ENCODE peak calls at places on chromosome 21, in six cellular contexts. One of them, this sample, is unnamed.

GRCh38 chr21:35178812-35179211 is 129.7 kb upstream of the RUNX1 start:
- DNase-seq in T-cell: no peak
- DNase-seq in LoVo: no peak
- DNase-seq in activated naive CD8-positive, alpha-beta T cell treated with anti-CD3 and anti-CD28 coated beads for 36 hours: no peak
- DNase-seq in pons: no peak
- DNase-seq in ELR: peak
- DNase-seq in this sample: no peak

GRCh38 chr21:34874689-34875513 is 174.2 kb downstream of the RUNX1 start:
- DNase-seq in T-cell: no peak
- DNase-seq in LoVo: no peak
- DNase-seq in activated naive CD8-positive, alpha-beta T cell treated with anti-CD3 and anti-CD28 coated beads for 36 hours: no peak
- DNase-seq in pons: no peak
- DNase-seq in ELR: no peak
- DNase-seq in this sample: no peak

GRCh38 chr21:25790122-25790951 is 55.6 kb downstream of the GABPA start:
- DNase-seq in T-cell: no peak
- DNase-seq in LoVo: peak
- DNase-seq in activated naive CD8-positive, alpha-beta T cell treated with anti-CD3 and anti-CD28 coated beads for 36 hours: no peak
- DNase-seq in pons: peak
- DNase-seq in ELR: peak
- DNase-seq in this sample: peak

GRCh38 chr21:42722153-42722552 is 68.7 kb downstream of the PDE9A start:
- DNase-seq in T-cell: no peak
- DNase-seq in LoVo: no peak
- DNase-seq in activated naive CD8-positive, alpha-beta T cell treated with anti-CD3 and anti-CD28 coated beads for 36 hours: no peak
- DNase-seq in pons: no peak
- DNase-seq in ELR: no peak
- DNase-seq in this sample: no peak

GRCh38 chr21:45963225-45963555 is 18.4 kb upstream of the COL6A1 start:
- DNase-seq in T-cell: no peak
- DNase-seq in LoVo: no peak
- DNase-seq in activated naive CD8-positive, alpha-beta T cell treated with anti-CD3 and anti-CD28 coated beads for 36 hours: no peak
- DNase-seq in pons: no peak
- DNase-seq in ELR: no peak
- DNase-seq in this sample: no peak

GRCh38 chr21:45715441-45715840 is 71.9 kb downstream of the PCBP3 start:
- DNase-seq in T-cell: no peak
- DNase-seq in LoVo: no peak
- DNase-seq in activated naive CD8-positive, alpha-beta T cell treated with anti-CD3 and anti-CD28 coated beads for 36 hours: no peak
- DNase-seq in pons: no peak
- DNase-seq in ELR: no peak
- DNase-seq in this sample: no peak

GRCh38 chr21:44872568-44873355 is 728 bp downstream of the PTTG1IP start:
- DNase-seq in T-cell: no peak
- DNase-seq in LoVo: no peak
- DNase-seq in activated naive CD8-positive, alpha-beta T cell treated with anti-CD3 and anti-CD28 coated beads for 36 hours: peak
- DNase-seq in pons: peak
- DNase-seq in ELR: peak
- DNase-seq in this sample: peak

GRCh38 chr21:28235169-28235892 is 757.3 kb downstream of the LTN1 start:
- DNase-seq in T-cell: no peak
- DNase-seq in LoVo: no peak
- DNase-seq in activated naive CD8-positive, alpha-beta T cell treated with anti-CD3 and anti-CD28 coated beads for 36 hours: no peak
- DNase-seq in pons: peak
- DNase-seq in ELR: peak
- DNase-seq in this sample: no peak

GRCh38 chr21:34942911-34943310 is 106.2 kb downstream of the RUNX1 start:
- DNase-seq in T-cell: no peak
- DNase-seq in LoVo: no peak
- DNase-seq in activated naive CD8-positive, alpha-beta T cell treated with anti-CD3 and anti-CD28 coated beads for 36 hours: no peak
- DNase-seq in pons: no peak
- DNase-seq in ELR: no peak
- DNase-seq in this sample: no peak

GRCh38 chr21:43195131-43196021 is 26.6 kb downstream of the CRYAA start:
- DNase-seq in T-cell: no peak
- DNase-seq in LoVo: no peak
- DNase-seq in activated naive CD8-positive, alpha-beta T cell treated with anti-CD3 and anti-CD28 coated beads for 36 hours: no peak
- DNase-seq in pons: no peak
- DNase-seq in ELR: no peak
- DNase-seq in this sample: no peak

GRCh38 chr21:36111238-36111637 is 23.6 kb upstream of the CBR3 start:
- DNase-seq in T-cell: no peak
- DNase-seq in LoVo: no peak
- DNase-seq in activated naive CD8-positive, alpha-beta T cell treated with anti-CD3 and anti-CD28 coated beads for 36 hours: no peak
- DNase-seq in pons: no peak
- DNase-seq in ELR: no peak
- DNase-seq in this sample: no peak

GRCh38 chr21:25456672-25457071 is 150.6 kb downstream of the MRPL39 start:
- DNase-seq in T-cell: peak
- DNase-seq in LoVo: no peak
- DNase-seq in activated naive CD8-positive, alpha-beta T cell treated with anti-CD3 and anti-CD28 coated beads for 36 hours: peak
- DNase-seq in pons: no peak
- DNase-seq in ELR: peak
- DNase-seq in this sample: no peak

GRCh38 chr21:14306143-14306907 is 76.6 kb downstream of the HSPA13 start:
- DNase-seq in T-cell: no peak
- DNase-seq in LoVo: no peak
- DNase-seq in activated naive CD8-positive, alpha-beta T cell treated with anti-CD3 and anti-CD28 coated beads for 36 hours: no peak
- DNase-seq in pons: peak
- DNase-seq in ELR: peak
- DNase-seq in this sample: peak

GRCh38 chr21:45258476-45258875 is 29.2 kb downstream of the POFUT2 start:
- DNase-seq in T-cell: no peak
- DNase-seq in LoVo: no peak
- DNase-seq in activated naive CD8-positive, alpha-beta T cell treated with anti-CD3 and anti-CD28 coated beads for 36 hours: no peak
- DNase-seq in pons: no peak
- DNase-seq in ELR: no peak
- DNase-seq in this sample: no peak

GRCh38 chr21:31279214-31279613 is 64.8 kb downstream of the TIAM1 start:
- DNase-seq in T-cell: no peak
- DNase-seq in LoVo: no peak
- DNase-seq in activated naive CD8-positive, alpha-beta T cell treated with anti-CD3 and anti-CD28 coated beads for 36 hours: no peak
- DNase-seq in pons: no peak
- DNase-seq in ELR: no peak
- DNase-seq in this sample: no peak

GRCh38 chr21:32645261-32646182 is 33.3 kb upstream of the CFAP298 start:
- DNase-seq in T-cell: no peak
- DNase-seq in LoVo: no peak
- DNase-seq in activated naive CD8-positive, alpha-beta T cell treated with anti-CD3 and anti-CD28 coated beads for 36 hours: no peak
- DNase-seq in pons: no peak
- DNase-seq in ELR: no peak
- DNase-seq in this sample: no peak

GRCh38 chr21:41839387-41840000 is 39.6 kb downstream of the PRDM15 start:
- DNase-seq in T-cell: no peak
- DNase-seq in LoVo: no peak
- DNase-seq in activated naive CD8-positive, alpha-beta T cell treated with anti-CD3 and anti-CD28 coated beads for 36 hours: no peak
- DNase-seq in pons: no peak
- DNase-seq in ELR: no peak
- DNase-seq in this sample: no peak

This sample was measured in HT-29.